ENCODE peak calls at places on chromosomes 3 and 15, in five cellular contexts. X is erythroblast; P is kidney epithelial cell; Z is NCI-H2081; B is CD4-positive, alpha-beta memory T cell. W is an unnamed sample.

GRCh38 chr15:68478853-68479252 is 46.9 kb upstream of the ITGA11 start:
- DNase-seq in X (no peak), P (no peak), Z (no peak), B (no peak), W (no peak)

GRCh38 chr3:165895919-165896318 is 58.7 kb upstream of the BCHE start:
- DNase-seq in X (peak), P (no peak), Z (peak), B (no peak), W (no peak)

GRCh38 chr3:42689421-42690014 is 4.2 kb downstream of the KLHL40 start:
- DNase-seq in X (no peak), P (no peak), Z (no peak), B (no peak), W (no peak)

GRCh38 chr3:148582126-148582525 is 115.6 kb upstream of the AGTR1 start:
- DNase-seq in X (no peak), P (no peak), Z (no peak), B (no peak), W (no peak)

GRCh38 chr15:44296625-44297524 is 8.4 kb downstream of the GOLM2 start:
- DNase-seq in X (peak), P (peak), Z (no peak), B (no peak), W (no peak)

GRCh38 chr15:31408724-31409123 is 82.1 kb downstream of the KLF13 start:
- DNase-seq in X (no peak), P (no peak), Z (no peak), B (no peak), W (no peak)

GRCh38 chr15:48021336-48022086 is 99.3 kb upstream of the SLC24A5 start:
- DNase-seq in X (no peak), P (peak), Z (peak), B (no peak), W (no peak)

GRCh38 chr15:97410907-97411575 is 549.5 kb upstream of the ARRDC4 start:
- DNase-seq in X (no peak), P (no peak), Z (peak), B (no peak), W (no peak)

GRCh38 chr3:124032351-124032880 is 40.5 kb upstream of the ROPN1 start:
- DNase-seq in X (no peak), P (no peak), Z (peak), B (no peak), W (no peak)

GRCh38 chr15:25716414-25717102 is 146.6 kb downstream of the ATP10A start:
- DNase-seq in X (no peak), P (no peak), Z (no peak), B (no peak), W (no peak)

GRCh38 chr3:142964150-142964498 is 650 bp upstream of the PAQR9 start:
- DNase-seq in X (no peak), P (no peak), Z (no peak), B (no peak), W (no peak)

GRCh38 chr3:193593666-193594025 is 638 bp downstream of the OPA1 start:
- DNase-seq in X (peak), P (no peak), Z (peak), B (peak), W (peak)

GRCh38 chr3:170090601-170090981 is 52.8 kb downstream of the GPR160 start:
- DNase-seq in X (no peak), P (no peak), Z (no peak), B (no peak), W (no peak)

GRCh38 chr3:10170915-10171478 is 6.3 kb downstream of the IRAK2 start:
- DNase-seq in X (no peak), P (no peak), Z (no peak), B (no peak), W (no peak)

GRCh38 chr3:50003216-50003615 is 63.3 kb downstream of the RBM6 start:
- DNase-seq in X (no peak), P (no peak), Z (no peak), B (no peak), W (no peak)

GRCh38 chr3:126025862-126026261 is 56.9 kb downstream of the ROPN1B start:
- DNase-seq in X (no peak), P (no peak), Z (no peak), B (no peak), W (no peak)

GRCh38 chr3:155323063-155323666 is 29.7 kb upstream of the STRIT1 start:
- DNase-seq in X (peak), P (peak), Z (peak), B (no peak), W (peak)

GRCh38 chr3:58004972-58005371 is 3.2 kb upstream of the FLNB start:
- DNase-seq in X (no peak), P (no peak), Z (no peak), B (no peak), W (no peak)

GRCh38 chr15:88725305-88726220 is 77.7 kb upstream of the ACAN start:
- DNase-seq in X (no peak), P (no peak), Z (no peak), B (no peak), W (no peak)

GRCh38 chr3:65672876-65673815 is 365.6 kb downstream of the MAGI1 start:
- DNase-seq in X (peak), P (no peak), Z (peak), B (no peak), W (peak)

GRCh38 chr3:122902326-122902725 is 107.5 kb downstream of the SLC49A4 start:
- DNase-seq in X (no peak), P (no peak), Z (no peak), B (no peak), W (no peak)